ENCODE peak calls at places on chromosome 7, in five cellular contexts. X, N, C, G and V are unnamed samples.

GRCh38 chr7:929311-929711 is 25.2 kb downstream of the ADAP1 start:
- DNase-seq in X (peak; percentile 4), N (no peak), C (no peak), G (no peak), V (no peak)

GRCh38 chr7:10889266-10889898 is 84.3 kb upstream of the PHF14 start:
- DNase-seq in X (no peak), N (peak; percentile 33), C (peak; percentile 91), G (peak; percentile 32), V (peak; percentile 58)

GRCh38 chr7:131365876-131366275 is 38.2 kb downstream of the MKLN1 start:
- DNase-seq in X (no peak), N (no peak), C (no peak), G (no peak), V (no peak)

GRCh38 chr7:151068069-151068773 is 8.8 kb downstream of the SLC4A2 start:
- DNase-seq in X (no peak), N (no peak), C (no peak), G (no peak), V (no peak)

GRCh38 chr7:4675771-4676373 is 6.2 kb upstream of the FOXK1 start:
- DNase-seq in X (no peak), N (no peak), C (no peak), G (no peak), V (no peak)

GRCh38 chr7:106178593-106179134 is 66.6 kb upstream of the SYPL1 start:
- DNase-seq in X (no peak), N (no peak), C (peak; percentile 64), G (no peak), V (no peak)

GRCh38 chr7:6558837-6559236 is 7.6 kb upstream of the GRID2IP start:
- DNase-seq in X (no peak), N (no peak), C (peak; percentile 80), G (no peak), V (peak; percentile 53)

GRCh38 chr7:30463400-30464145 is 15.0 kb downstream of the NOD1 start:
- DNase-seq in X (no peak), N (no peak), C (no peak), G (no peak), V (no peak)

GRCh38 chr7:155741061-155741460 is 71.2 kb downstream of the SHH start:
- DNase-seq in X (no peak), N (no peak), C (no peak), G (no peak), V (no peak)

GRCh38 chr7:153939654-153940053 is 112.5 kb upstream of the DPP6 start:
- DNase-seq in X (no peak), N (no peak), C (no peak), G (no peak), V (no peak)

GRCh38 chr7:77887567-77887966 is 89.0 kb downstream of the PHTF2 start:
- DNase-seq in X (no peak), N (no peak), C (no peak), G (no peak), V (peak; percentile 54)

GRCh38 chr7:1924185-1924817 is 254.2 kb downstream of the ELFN1 start:
- DNase-seq in X (no peak), N (no peak), C (no peak), G (no peak), V (peak; percentile 67)

GRCh38 chr7:14598978-14599377 is 303.6 kb downstream of the DGKB start:
- DNase-seq in X (no peak), N (no peak), C (no peak), G (no peak), V (no peak)

GRCh38 chr7:9890092-9890491 is 1083.6 kb upstream of the PHF14 start:
- DNase-seq in X (no peak), N (no peak), C (peak; percentile 9), G (no peak), V (no peak)

GRCh38 chr7:38878694-38879457 is 30.1 kb downstream of the VPS41 start:
- DNase-seq in X (no peak), N (no peak), C (no peak), G (no peak), V (no peak)

GRCh38 chr7:129225206-129225930 is 538 bp downstream of the AHCYL2 start:
- DNase-seq in X (peak; percentile 51), N (peak; percentile 61), C (peak; percentile 74), G (peak; percentile 61), V (peak; percentile 74)

GRCh38 chr7:32299133-32299702 is 191.0 kb downstream of the LSM5 start:
- DNase-seq in X (peak; percentile 39), N (peak; percentile 78), C (peak; percentile 34), G (peak; percentile 32), V (peak; percentile 55)

GRCh38 chr7:132090444-132090843 is 485.8 kb downstream of the PLXNA4 start:
- DNase-seq in X (no peak), N (no peak), C (no peak), G (no peak), V (no peak)

GRCh38 chr7:33792041-33792440 is 113.3 kb upstream of the BMPER start:
- DNase-seq in X (no peak), N (no peak), C (no peak), G (no peak), V (no peak)

GRCh38 chr7:139699640-139700504 is 77.9 kb downstream of the HIPK2 start:
- DNase-seq in X (no peak), N (no peak), C (peak; percentile 18), G (no peak), V (no peak)

GRCh38 chr7:37318541-37318940 is 130.1 kb downstream of the ELMO1 start:
- DNase-seq in X (no peak), N (no peak), C (no peak), G (no peak), V (no peak)